ENCODE peak calls at places on chromosomes 7 and 10, in nine cellular contexts. F is mesothelial cell of epicardium, X is psoas muscle, N is H9, H is cardiac muscle cell, K is lung, B is heart right ventricle, R is astrocyte of the spinal cord, V is GM06990. W is an unnamed sample.

GRCh38 chr10:33353853-33354252 is 19.4 kb upstream of the NRP1 start:
- DNase-seq in F (no peak), X (no peak), N (no peak), H (no peak), K (no peak), B (no peak), R (no peak), V (no peak), W (no peak)

GRCh38 chr7:100475549-100475948 is 3.5 kb downstream of the TSC22D4 start:
- DNase-seq in F (no peak), X (no peak), N (no peak), H (no peak), K (no peak), B (peak), R (no peak), V (no peak), W (peak)

GRCh38 chr7:113291058-113291457 is 172.7 kb upstream of the SMIM30 start:
- DNase-seq in F (no peak), X (no peak), N (no peak), H (no peak), K (no peak), B (no peak), R (no peak), V (no peak), W (no peak)

GRCh38 chr7:55254596-55255500 is 110.3 kb upstream of the LANCL2 start:
- DNase-seq in F (peak), X (peak), N (peak), H (peak), K (peak), B (peak), R (peak), V (peak), W (peak)

GRCh38 chr10:118960166-118961090 is 69.1 kb upstream of the NANOS1 start:
- DNase-seq in F (no peak), X (peak), N (peak), H (peak), K (no peak), B (no peak), R (no peak), V (no peak), W (no peak)

GRCh38 chr7:102125127-102125561 is 161.5 kb upstream of the SH2B2 start:
- DNase-seq in F (no peak), X (peak), N (peak), H (peak), K (peak), B (peak), R (peak), V (peak), W (peak)

GRCh38 chr10:47323087-47323486 is 833 bp downstream of the GDF2 start:
- DNase-seq in F (no peak), X (no peak), N (no peak), H (no peak), K (no peak), B (no peak), R (no peak), V (no peak), W (no peak)

GRCh38 chr10:11311027-11311426 is 293.4 kb downstream of the CELF2 start:
- DNase-seq in F (no peak), X (no peak), N (no peak), H (no peak), K (no peak), B (no peak), R (no peak), V (no peak), W (no peak)

GRCh38 chr7:24660541-24660940 is 87.3 kb downstream of the PALS2 start:
- DNase-seq in F (no peak), X (no peak), N (no peak), H (peak), K (no peak), B (no peak), R (no peak), V (no peak), W (no peak)

GRCh38 chr7:74289660-74290589 is 718 bp downstream of the CLIP2 start:
- DNase-seq in F (peak), X (peak), N (no peak), H (no peak), K (no peak), B (peak), R (no peak), V (peak), W (peak)

GRCh38 chr7:27774717-27775328 is 34.9 kb downstream of the TAX1BP1 start:
- DNase-seq in F (no peak), X (no peak), N (no peak), H (peak), K (no peak), B (no peak), R (peak), V (no peak), W (no peak)

GRCh38 chr10:114708717-114709352 is 50.8 kb upstream of the ABLIM1 start:
- DNase-seq in F (no peak), X (no peak), N (no peak), H (peak), K (no peak), B (no peak), R (peak), V (no peak), W (no peak)

GRCh38 chr10:110772454-110773025 is 99.2 kb upstream of the PDCD4 start:
- DNase-seq in F (no peak), X (no peak), N (no peak), H (no peak), K (no peak), B (no peak), R (no peak), V (no peak), W (no peak)

GRCh38 chr10:125868372-125868975 is 12.6 kb downstream of the DHX32 start:
- DNase-seq in F (no peak), X (no peak), N (no peak), H (peak), K (no peak), B (no peak), R (peak), V (no peak), W (peak)

GRCh38 chr10:109929501-109930219 is 6.3 kb upstream of the XPNPEP1 start:
- DNase-seq in F (no peak), X (no peak), N (no peak), H (peak), K (no peak), B (no peak), R (peak), V (no peak), W (no peak)

GRCh38 chr10:105197960-105198359 is 556.9 kb downstream of the SORCS3 start:
- DNase-seq in F (no peak), X (no peak), N (no peak), H (no peak), K (no peak), B (no peak), R (no peak), V (no peak), W (no peak)

GRCh38 chr7:93902777-93903423 is 3.5 kb upstream of the GNGT1 start:
- DNase-seq in F (no peak), X (no peak), N (peak), H (peak), K (no peak), B (peak), R (peak), V (no peak), W (peak)

GRCh38 chr10:6347391-6347951 is 144.7 kb downstream of the PFKFB3 start:
- DNase-seq in F (no peak), X (no peak), N (no peak), H (no peak), K (no peak), B (no peak), R (peak), V (no peak), W (no peak)

GRCh38 chr10:83848696-83849095 is 290.6 kb upstream of the GHITM start:
- DNase-seq in F (no peak), X (no peak), N (no peak), H (no peak), K (no peak), B (no peak), R (no peak), V (no peak), W (no peak)

GRCh38 chr10:100333821-100334469 is 3.9 kb upstream of the PKD2L1 start:
- DNase-seq in F (no peak), X (no peak), N (no peak), H (peak), K (no peak), B (no peak), R (no peak), V (no peak), W (no peak)

GRCh38 chr10:63887600-63888396 is 366.6 kb downstream of the REEP3 start:
- DNase-seq in F (no peak), X (no peak), N (no peak), H (no peak), K (no peak), B (no peak), R (no peak), V (no peak), W (no peak)

GRCh38 chr10:123250640-123251039 is 96.4 kb downstream of the BUB3 start:
- DNase-seq in F (no peak), X (no peak), N (no peak), H (no peak), K (no peak), B (no peak), R (no peak), V (no peak), W (no peak)

GRCh38 chr10:11715815-11716494 is 26.2 kb upstream of the ECHDC3 start:
- DNase-seq in F (no peak), X (no peak), N (no peak), H (peak), K (peak), B (no peak), R (no peak), V (no peak), W (no peak)

GRCh38 chr7:1919539-1920265 is 249.6 kb downstream of the ELFN1 start:
- DNase-seq in F (no peak), X (no peak), N (no peak), H (no peak), K (no peak), B (peak), R (no peak), V (no peak), W (no peak)

GRCh38 chr10:12423896-12424295 is 74.5 kb downstream of the CAMK1D start:
- DNase-seq in F (no peak), X (no peak), N (no peak), H (no peak), K (no peak), B (no peak), R (no peak), V (no peak), W (no peak)

GRCh38 chr7:31017036-31017747 is 34.9 kb upstream of the ADCYAP1R1 start:
- DNase-seq in F (no peak), X (no peak), N (no peak), H (no peak), K (no peak), B (no peak), R (no peak), V (no peak), W (no peak)

GRCh38 chr7:46024263-46024916 is 103.3 kb upstream of the IGFBP3 start:
- DNase-seq in F (no peak), X (no peak), N (no peak), H (no peak), K (no peak), B (no peak), R (no peak), V (no peak), W (no peak)

GRCh38 chr10:119742988-119743646 is 17.3 kb downstream of the INPP5F start:
- DNase-seq in F (no peak), X (no peak), N (no peak), H (peak), K (no peak), B (no peak), R (no peak), V (no peak), W (peak)

GRCh38 chr7:66140924-66141323 is 26.3 kb downstream of the CRCP start:
- DNase-seq in F (peak), X (peak), N (no peak), H (peak), K (peak), B (peak), R (peak), V (no peak), W (peak)
- TF ChIP-seq CTCF in F (peak), X (peak), N (peak), H (peak), K (peak), B (peak), R (peak), V (no peak), W (peak)

DNA sequence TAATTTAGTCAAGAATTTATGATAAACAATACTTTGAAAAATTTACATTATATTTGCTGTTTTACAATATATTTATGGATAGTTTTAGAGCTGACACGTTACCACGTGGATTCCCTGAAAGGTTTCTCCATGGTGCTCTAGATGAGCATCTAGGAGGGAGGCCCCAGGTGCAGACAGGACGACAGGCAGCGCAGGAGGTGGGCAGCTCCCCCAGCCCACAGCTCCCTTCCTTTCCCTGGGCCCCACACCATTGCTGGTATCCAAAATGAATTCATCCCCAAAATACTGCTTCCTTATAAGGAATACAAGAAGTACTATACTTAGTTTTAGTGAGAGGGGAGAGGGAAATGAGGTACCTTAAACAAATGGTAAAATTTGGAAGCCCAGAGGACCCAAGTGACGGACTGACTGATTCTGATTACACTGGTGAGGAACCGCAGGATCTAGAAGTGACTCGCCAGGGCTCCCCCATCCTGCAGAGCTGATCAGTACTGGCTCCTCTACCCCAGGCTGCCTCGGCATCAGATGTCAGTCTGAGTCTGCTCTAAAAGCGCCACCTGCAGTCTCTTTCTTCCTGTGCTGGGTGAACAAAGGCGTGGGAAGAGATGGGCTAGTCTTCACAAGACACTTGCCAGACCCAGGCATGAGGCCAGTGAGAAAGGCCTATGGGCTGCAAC is 89.2 kb downstream of the DLG5 start:
- DNase-seq in F (no peak), X (no peak), N (peak), H (no peak), K (no peak), B (no peak), R (peak), V (peak), W (peak)
- TF ChIP-seq CTCF in F (no peak), X (no peak), N (peak), H (no peak), K (no peak), B (no peak), R (peak), V (peak), W (peak)

GRCh38 chr7:150553163-150553562 is 14.0 kb upstream of the GIMAP4 start:
- DNase-seq in F (no peak), X (no peak), N (no peak), H (no peak), K (no peak), B (no peak), R (no peak), V (no peak), W (no peak)
- TF ChIP-seq CTCF in F (no peak), X (no peak), N (no peak), H (no peak), K (no peak), B (no peak), R (no peak), V (no peak), W (no peak)

DNA sequence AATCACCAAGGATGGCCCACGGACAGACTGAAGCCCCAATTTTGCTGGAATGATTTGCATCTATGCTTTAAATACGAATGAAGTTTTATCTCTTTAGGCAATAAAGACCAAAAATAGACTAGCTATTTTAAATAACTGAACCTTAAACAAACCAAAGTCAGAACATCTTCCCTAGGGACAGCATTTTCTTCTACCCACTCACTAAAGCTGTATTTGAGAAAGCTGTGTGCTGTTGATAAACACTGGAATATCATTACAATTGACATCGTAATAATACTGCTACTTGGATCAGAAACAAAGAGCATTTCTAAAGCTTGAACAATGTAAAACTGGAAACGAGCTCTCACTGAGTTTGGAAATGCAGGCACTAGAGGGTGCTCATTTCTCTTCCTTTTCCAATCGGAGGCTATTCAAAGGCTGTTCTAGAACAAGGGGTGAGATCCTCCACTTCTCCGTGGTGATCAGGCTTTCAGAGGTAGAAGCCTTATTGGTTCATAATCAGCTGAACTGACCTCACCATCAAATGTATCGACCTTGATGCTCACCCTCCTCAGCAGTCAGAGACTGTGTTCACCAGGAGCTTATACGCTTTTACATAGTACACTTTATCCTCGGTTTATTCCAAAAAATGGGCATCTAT is 225.3 kb upstream of the PRSS1 start:
- DNase-seq in F (no peak), X (no peak), N (no peak), H (peak), K (no peak), B (no peak), R (no peak), V (no peak), W (no peak)
- TF ChIP-seq CTCF in F (no peak), X (no peak), N (no peak), H (peak), K (no peak), B (no peak), R (peak), V (no peak), W (no peak)

GRCh38 chr7:69723663-69724062 is 125.4 kb downstream of the AUTS2 start:
- DNase-seq in F (no peak), X (no peak), N (no peak), H (no peak), K (no peak), B (no peak), R (no peak), V (no peak), W (no peak)
- TF ChIP-seq CTCF in F (no peak), X (no peak), N (peak), H (no peak), K (no peak), B (no peak), R (no peak), V (no peak), W (no peak)

GRCh38 chr7:135501402-135501801 is 8.5 kb downstream of the CNOT4 start:
- DNase-seq in F (no peak), X (no peak), N (no peak), H (no peak), K (no peak), B (no peak), R (no peak), V (no peak), W (no peak)
- TF ChIP-seq CTCF in F (no peak), X (no peak), N (no peak), H (no peak), K (no peak), B (no peak), R (no peak), V (no peak), W (no peak)

DNA sequence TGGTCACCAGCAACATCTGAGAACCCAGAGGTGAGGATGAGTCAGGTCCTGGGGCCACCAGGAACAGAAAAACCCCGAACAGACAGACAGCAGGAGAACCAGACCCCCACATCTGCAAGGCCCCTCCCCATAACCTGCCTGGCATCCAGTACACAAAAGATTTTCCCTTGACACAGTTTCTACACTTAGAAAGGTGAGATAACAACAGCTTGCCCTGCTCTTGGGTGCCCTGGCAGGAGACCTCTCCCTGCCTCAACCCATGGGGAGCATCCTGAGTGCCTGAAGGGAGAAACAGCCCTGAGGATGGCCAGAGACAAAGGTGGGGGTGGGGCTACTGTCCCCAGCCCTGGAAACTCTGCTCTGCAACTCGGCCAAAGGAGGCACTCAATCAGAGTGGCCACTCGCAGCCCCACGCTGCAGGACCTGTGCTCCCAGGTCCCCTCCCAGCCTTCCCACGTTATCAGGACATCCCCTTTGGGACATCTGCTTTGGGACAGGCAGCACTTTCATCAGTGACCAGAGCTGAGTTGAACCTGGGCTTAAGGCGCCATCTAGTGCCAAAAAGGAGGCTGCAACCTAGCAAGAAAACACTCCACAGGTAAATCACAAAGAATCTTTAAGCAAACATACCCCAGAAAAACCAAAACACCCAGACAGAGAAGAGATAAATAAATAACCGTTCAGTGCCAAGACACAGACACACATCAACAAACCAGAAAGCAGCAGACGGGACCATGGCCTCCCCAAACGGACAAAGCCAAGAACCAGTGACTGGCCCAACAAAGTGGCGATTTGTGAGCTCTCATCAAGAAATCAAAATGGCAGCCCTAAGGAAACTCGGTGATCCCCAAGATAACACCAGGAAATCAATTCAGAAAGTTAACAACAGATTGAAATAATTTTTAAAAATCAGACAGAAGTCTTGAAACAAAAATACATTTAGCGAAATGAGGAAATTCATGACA is 233.7 kb downstream of the PTPRN2 start:
- DNase-seq in F (no peak), X (no peak), N (peak), H (peak), K (no peak), B (no peak), R (no peak), V (no peak), W (peak)
- TF ChIP-seq CTCF in F (no peak), X (peak), N (peak), H (peak), K (no peak), B (no peak), R (peak), V (peak), W (peak)

GRCh38 chr7:107044347-107045194 is at the start of gene PRKAR2B:
- DNase-seq in F (peak), X (peak), N (peak), H (peak), K (peak), B (peak), R (peak), V (peak), W (peak)
- TF ChIP-seq CTCF in F (no peak), X (no peak), N (no peak), H (no peak), K (no peak), B (no peak), R (no peak), V (no peak), W (no peak)

GRCh38 chr7:16609842-16610450 is 35.6 kb downstream of the ANKMY2 start:
- DNase-seq in F (no peak), X (no peak), N (no peak), H (no peak), K (no peak), B (no peak), R (no peak), V (no peak), W (no peak)

GRCh38 chr7:16606704-16607103 is 38.9 kb downstream of the ANKMY2 start:
- DNase-seq in F (no peak), X (no peak), N (no peak), H (no peak), K (no peak), B (no peak), R (no peak), V (no peak), W (no peak)

GRCh38 chr7:16599860-16600259 is 45.7 kb downstream of the ANKMY2 start:
- DNase-seq in F (no peak), X (no peak), N (no peak), H (no peak), K (no peak), B (no peak), R (no peak), V (no peak), W (no peak)

GRCh38 chr7:16603633-16604032 is 41.9 kb downstream of the ANKMY2 start:
- DNase-seq in F (no peak), X (no peak), N (no peak), H (no peak), K (no peak), B (no peak), R (no peak), V (no peak), W (no peak)

DNA sequence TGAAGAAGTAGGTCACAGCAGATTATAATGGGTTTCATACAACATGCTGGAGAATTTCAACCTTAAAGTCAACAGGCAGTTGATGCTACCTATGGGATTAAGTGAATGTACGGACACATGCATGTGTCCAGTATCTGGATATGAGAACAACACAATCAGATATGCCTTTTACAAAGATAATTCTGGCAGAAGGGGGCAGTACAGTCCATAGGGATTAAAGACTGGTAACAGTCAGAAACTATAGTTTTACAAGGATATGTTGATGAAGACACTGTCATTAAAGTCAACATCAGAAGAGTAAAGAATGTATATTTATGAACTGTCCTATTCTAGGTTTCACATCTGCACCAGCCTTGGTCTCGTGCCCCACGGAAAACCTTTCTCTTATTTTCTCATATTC is 41.5 kb downstream of the ANKMY2 start:
- DNase-seq in F (no peak), X (no peak), N (no peak), H (peak), K (no peak), B (no peak), R (no peak), V (no peak), W (no peak)
- TF ChIP-seq CTCF in F (no peak), X (peak), N (no peak), H (no peak), K (no peak), B (no peak), R (no peak), V (no peak), W (no peak)